ENCODE peak calls at places on chromosomes 2 and 18, in five cellular contexts. X is adrenal gland, L is A549, E is right lobe of liver, U is stomach. V is an unnamed sample. For H3K4me1, the result is how much of the 10 kb centered on the place peaks cover.

GRCh38 chr2:3523551-3524041 is 4.3 kb upstream of the ADI1 start:
- DNase-seq in X (no peak), L (no peak), E (no peak), U (peak), V (no peak)

GRCh38 chr2:118847447-118848172 is at the start of gene EN1:
- DNase-seq in X (peak), L (peak), E (no peak), U (no peak), V (peak)

GRCh38 chr2:22798389-22798788 is 586.6 kb upstream of the KLHL29 start:
- DNase-seq in X (no peak), L (no peak), E (no peak), U (no peak), V (no peak)

GRCh38 chr2:234364718-234365117 is 132.2 kb downstream of the ARL4C start:
- DNase-seq in X (no peak), L (no peak), E (no peak), U (no peak), V (no peak)

GRCh38 chr2:19592197-19592596 is 233.8 kb upstream of the OSR1 start:
- DNase-seq in X (no peak), L (no peak), E (no peak), U (no peak), V (no peak)

GRCh38 chr2:15763106-15763821 is 171.6 kb downstream of the DDX1 start:
- DNase-seq in X (peak), L (no peak), E (no peak), U (no peak), V (peak)

GRCh38 chr2:220188031-220188430 is 560.6 kb downstream of the SLC4A3 start:
- DNase-seq in X (no peak), L (peak), E (no peak), U (no peak), V (no peak)

GRCh38 chr18:47263197-47263827 is 11.9 kb upstream of the SKOR2 start:
- DNase-seq in X (no peak), L (no peak), E (no peak), U (no peak), V (no peak)

GRCh38 chr2:175525975-175526374 is 344.5 kb upstream of the ATP5MC3 start:
- DNase-seq in X (no peak), L (no peak), E (no peak), U (no peak), V (no peak)

GRCh38 chr18:13376298-13376840 is 157.8 kb downstream of the LDLRAD4 start:
- DNase-seq in X (peak), L (no peak), E (no peak), U (no peak), V (peak)

GRCh38 chr18:13375302-13376255 is 157.0 kb downstream of the LDLRAD4 start:
- DNase-seq in X (peak), L (peak), E (peak), U (no peak), V (peak)

GRCh38 chr18:13374096-13374467 is 155.5 kb downstream of the LDLRAD4 start:
- DNase-seq in X (peak), L (no peak), E (no peak), U (no peak), V (no peak)

GRCh38 chr18:13372405-13372995 is 153.9 kb downstream of the LDLRAD4 start:
- DNase-seq in X (peak), L (no peak), E (no peak), U (no peak), V (no peak)

GRCh38 chr18:13374468-13375301 is 156.1 kb downstream of the LDLRAD4 start:
- DNase-seq in X (peak), L (no peak), E (no peak), U (no peak), V (no peak)
- H3K4me3 ChIP-seq in X (no peak), L (no peak), E (no peak), U (no peak), V (no peak)

GRCh38 chr2:26709323-26710110 is 17.0 kb downstream of the KCNK3 start:
- DNase-seq in X (no peak), L (no peak), E (no peak), U (no peak), V (no peak)

GRCh38 chr2:26712486-26713465 is 20.3 kb downstream of the KCNK3 start:
- DNase-seq in X (no peak), L (no peak), E (no peak), U (no peak), V (no peak)

GRCh38 chr2:26710174-26710573 is 17.7 kb downstream of the KCNK3 start:
- DNase-seq in X (no peak), L (no peak), E (no peak), U (no peak), V (no peak)

GRCh38 chr2:26710743-26711456 is 18.4 kb downstream of the KCNK3 start:
- DNase-seq in X (no peak), L (no peak), E (no peak), U (no peak), V (no peak)

GRCh38 chr2:26711457-26712155 is 19.1 kb downstream of the KCNK3 start:
- DNase-seq in X (no peak), L (no peak), E (no peak), U (no peak), V (no peak)
- H3K4me1 ChIP-seq in X (half or more), L (under half), E (under half), U (under half), V (under half)

DNA sequence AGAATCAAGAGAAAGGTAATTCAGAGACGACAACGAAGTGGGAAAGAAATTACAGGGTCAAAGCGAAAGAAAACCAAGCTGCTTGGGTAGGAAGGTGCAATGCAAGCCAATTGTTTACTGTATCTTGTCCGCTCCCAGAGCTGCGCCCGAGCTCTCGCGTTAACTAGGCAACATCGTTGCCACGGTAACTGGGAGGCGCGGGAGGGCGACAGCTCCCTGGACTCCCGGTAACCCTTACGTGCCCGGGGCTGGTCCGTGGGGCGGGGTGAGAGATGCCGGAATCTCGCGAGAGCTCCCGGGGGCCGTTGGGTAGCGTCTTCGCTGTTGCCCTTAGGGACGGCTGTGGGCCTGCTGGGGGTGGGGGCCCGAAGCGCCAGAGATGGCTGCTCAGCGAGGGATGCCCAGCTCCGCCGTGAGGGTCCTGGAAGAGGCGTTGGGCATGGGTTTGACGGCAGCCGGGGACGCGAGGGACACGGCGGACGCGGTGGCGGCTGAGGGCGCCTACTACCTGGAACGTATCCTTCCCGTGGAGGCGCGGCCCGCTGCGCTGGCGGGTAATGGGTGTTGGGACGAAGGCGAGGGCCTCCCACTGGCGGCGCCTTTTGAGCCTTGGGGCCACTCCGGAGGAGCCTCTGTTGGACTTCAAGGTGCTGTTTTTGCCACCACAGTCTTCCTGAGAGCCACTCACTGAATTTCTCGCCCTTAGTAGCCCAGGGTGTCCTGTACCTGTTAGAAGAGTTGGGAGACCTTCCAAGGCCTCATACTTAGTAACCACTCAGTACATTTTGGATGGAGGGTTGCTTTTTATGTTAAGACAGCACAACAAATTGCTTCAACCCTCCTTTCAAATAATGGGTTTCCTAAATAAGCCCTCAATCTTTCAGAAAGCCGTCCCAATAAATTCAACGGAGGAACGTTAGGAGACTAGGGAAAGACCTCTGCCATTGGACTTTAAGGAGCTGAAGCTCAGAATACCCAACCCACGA is at the start of gene SPAG16:
- DNase-seq in X (peak), L (peak), E (peak), U (peak), V (peak)
- TF ChIP-seq POLR2A in X (peak), L (peak), E (peak), U (no peak), V (peak)

GRCh38 chr2:54341656-54342055 is 85.6 kb upstream of the TSPYL6 start:
- DNase-seq in X (no peak), L (no peak), E (no peak), U (no peak), V (no peak)
- H3K4me3 ChIP-seq in X (no peak), L (no peak), E (no peak), U (no peak), V (no peak)

DNA sequence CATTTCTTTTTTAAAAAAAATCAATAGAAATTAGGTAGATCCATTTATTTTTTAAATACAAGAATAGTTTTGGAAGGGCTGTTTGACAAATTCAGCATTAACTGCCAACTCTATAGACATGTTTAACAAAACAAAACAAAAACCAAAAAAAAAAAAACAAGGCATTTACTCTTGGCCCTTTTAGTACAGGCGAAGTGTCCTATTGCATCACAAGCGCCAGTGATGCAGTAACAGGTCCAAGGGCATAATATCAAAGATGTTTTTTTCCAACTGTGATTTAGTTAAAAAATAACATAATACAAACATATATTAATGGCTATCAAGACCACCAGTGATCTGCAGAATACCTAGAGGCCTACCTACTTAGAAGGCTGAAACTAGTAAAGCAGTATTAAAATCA is 55.3 kb downstream of the XDH start:
- DNase-seq in X (no peak), L (no peak), E (peak), U (no peak), V (no peak)
- H3K4me1 ChIP-seq in X (under half), L (under half), E (under half), U (under half), V (under half)

DNA sequence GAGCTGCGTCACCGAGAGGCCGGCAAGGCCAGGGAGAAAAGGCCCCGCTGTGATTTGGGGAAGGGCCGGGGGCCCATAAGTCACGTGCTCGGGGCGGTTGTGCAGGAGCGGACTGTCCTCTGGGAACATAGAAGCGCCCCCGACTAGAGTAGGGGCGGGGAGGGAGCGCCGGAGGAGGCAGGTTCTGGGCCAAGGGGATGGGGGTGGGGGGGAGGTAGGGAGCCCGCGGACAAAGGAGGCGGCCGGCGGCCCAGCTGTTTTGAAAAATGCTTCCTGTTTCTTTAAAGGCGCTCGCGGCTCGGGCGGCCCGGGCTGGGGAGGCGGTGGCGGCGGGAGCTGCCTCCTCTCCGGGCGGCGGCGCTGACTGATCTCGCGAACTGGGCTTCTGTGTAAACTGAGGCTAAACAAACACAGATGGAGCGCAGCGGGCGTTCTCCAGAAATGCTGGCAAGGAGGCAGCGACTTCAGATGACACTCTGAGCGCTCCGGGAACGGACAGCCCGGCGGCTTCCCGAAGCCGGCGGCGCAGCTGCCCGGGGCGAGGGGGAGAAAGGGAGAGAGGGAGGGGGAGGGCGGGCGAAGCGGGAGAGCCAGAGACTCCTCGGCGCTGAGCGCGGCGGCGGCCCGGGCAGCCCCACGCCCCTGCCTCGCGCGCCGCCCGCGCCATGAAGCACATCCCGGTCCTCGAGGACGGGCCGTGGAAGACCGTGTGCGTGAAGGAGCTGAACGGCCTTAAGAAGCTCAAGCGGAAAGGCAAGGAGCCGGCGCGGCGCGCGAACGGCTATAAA is at the start of gene ATOH8:
- DNase-seq in X (peak), L (peak), E (peak), U (peak), V (peak)
- TF ChIP-seq POLR2A in X (no peak), L (no peak), E (peak), U (no peak), V (no peak)